ENCODE peak calls at places on chromosomes 3 and 15, in nine cellular contexts. A, P, W, U, T, S, J, Y and E are unnamed samples.

GRCh38 chr15:58065445-58066041 is at the start of gene ALDH1A2:
- DNase-seq in A (no peak), P (peak), W (peak), U (no peak), T (peak), S (no peak), J (no peak), Y (no peak), E (no peak)

GRCh38 chr3:30310251-30310954 is 296.0 kb upstream of the TGFBR2 start:
- DNase-seq in A (no peak), P (no peak), W (no peak), U (no peak), T (no peak), S (no peak), J (no peak), Y (no peak), E (no peak)

GRCh38 chr3:165193392-165194268 is 2.6 kb downstream of the SLITRK3 start:
- DNase-seq in A (no peak), P (no peak), W (no peak), U (no peak), T (no peak), S (no peak), J (no peak), Y (no peak), E (no peak)

GRCh38 chr3:161310649-161311423 is 60.5 kb downstream of the SPTSSB start:
- DNase-seq in A (no peak), P (no peak), W (no peak), U (no peak), T (no peak), S (no peak), J (no peak), Y (no peak), E (no peak)

GRCh38 chr3:33117461-33117860 is 3.6 kb downstream of the CRTAP start:
- DNase-seq in A (no peak), P (no peak), W (no peak), U (no peak), T (no peak), S (no peak), J (no peak), Y (no peak), E (no peak)

GRCh38 chr3:55434789-55435188 is 52.3 kb downstream of the WNT5A start:
- DNase-seq in A (peak), P (no peak), W (peak), U (peak), T (peak), S (peak), J (no peak), Y (no peak), E (peak)

GRCh38 chr15:29765234-29765841 is 56.9 kb downstream of the TJP1 start:
- DNase-seq in A (no peak), P (no peak), W (no peak), U (no peak), T (no peak), S (no peak), J (no peak), Y (no peak), E (no peak)

GRCh38 chr15:39610665-39611064 is 29.8 kb downstream of the THBS1 start:
- DNase-seq in A (peak), P (no peak), W (no peak), U (no peak), T (no peak), S (no peak), J (no peak), Y (no peak), E (no peak)

GRCh38 chr3:133570937-133571320 is 2.6 kb upstream of the CDV3 start:
- DNase-seq in A (no peak), P (no peak), W (no peak), U (no peak), T (no peak), S (no peak), J (no peak), Y (no peak), E (no peak)

GRCh38 chr3:46114324-46114988 is 87.2 kb upstream of the XCR1 start:
- DNase-seq in A (peak), P (no peak), W (no peak), U (peak), T (no peak), S (no peak), J (no peak), Y (peak), E (no peak)

GRCh38 chr15:85356276-85356675 is 24.1 kb upstream of the AKAP13 start:
- DNase-seq in A (peak), P (no peak), W (no peak), U (no peak), T (no peak), S (no peak), J (no peak), Y (no peak), E (no peak)

GRCh38 chr3:114745322-114746240 is 401.5 kb downstream of the ZBTB20 start:
- DNase-seq in A (peak), P (no peak), W (no peak), U (peak), T (no peak), S (no peak), J (no peak), Y (peak), E (no peak)

GRCh38 chr3:15899438-15899837 is 101.7 kb upstream of the ANKRD28 start:
- DNase-seq in A (peak), P (no peak), W (no peak), U (peak), T (peak), S (no peak), J (no peak), Y (peak), E (no peak)

GRCh38 chr3:87082806-87083440 is 92.0 kb upstream of the VGLL3 start:
- DNase-seq in A (peak), P (no peak), W (peak), U (peak), T (peak), S (peak), J (no peak), Y (peak), E (peak)

GRCh38 chr3:72446406-72447058 is 401.7 kb downstream of the SHQ1 start:
- DNase-seq in A (peak), P (no peak), W (no peak), U (no peak), T (no peak), S (no peak), J (peak), Y (peak), E (no peak)

GRCh38 chr3:48088056-48088748 is 72.0 kb upstream of the MAP4 start:
- DNase-seq in A (peak), P (no peak), W (no peak), U (peak), T (peak), S (peak), J (no peak), Y (no peak), E (no peak)

GRCh38 chr3:194993896-194994295 is 277.1 kb downstream of the XXYLT1 start:
- DNase-seq in A (no peak), P (no peak), W (no peak), U (no peak), T (no peak), S (no peak), J (no peak), Y (no peak), E (no peak)

GRCh38 chr15:25719101-25719985 is 143.8 kb downstream of the ATP10A start:
- DNase-seq in A (no peak), P (no peak), W (no peak), U (no peak), T (no peak), S (no peak), J (no peak), Y (no peak), E (no peak)

GRCh38 chr3:120302361-120302760 is 17.3 kb upstream of the GPR156 start:
- DNase-seq in A (no peak), P (no peak), W (no peak), U (no peak), T (no peak), S (no peak), J (no peak), Y (no peak), E (no peak)

GRCh38 chr15:64856429-64857145 is 14.9 kb downstream of the PLEKHO2 start:
- DNase-seq in A (no peak), P (peak), W (no peak), U (peak), T (no peak), S (no peak), J (no peak), Y (peak), E (no peak)